ENCODE peak calls at places on chromosome 18, in nine cellular contexts. One of them, this sample, is unnamed.

GRCh38 chr18:25764777-25765176 is 325.6 kb downstream of the SS18 start:
- DNase-seq in nephron progenitor cell: no peak
- DNase-seq in IMR-90: no peak
- DNase-seq in lower leg skin: no peak
- DNase-seq in foreskin fibroblast: no peak
- DNase-seq in WTC11: no peak
- DNase-seq in esophagus muscularis mucosa: no peak
- DNase-seq in suprapubic skin: no peak
- DNase-seq in astrocyte of the spinal cord: no peak
- DNase-seq in this sample: no peak

GRCh38 chr18:3251963-3252277 is 4.3 kb downstream of the MYL12A start:
- DNase-seq in WTC11: no peak
- DNase-seq in IMR-90: peak
- DNase-seq in astrocyte of the spinal cord: no peak
- DNase-seq in foreskin fibroblast: no peak
- DNase-seq in suprapubic skin: no peak
- DNase-seq in lower leg skin: no peak
- DNase-seq in esophagus muscularis mucosa: no peak
- DNase-seq in nephron progenitor cell: no peak
- DNase-seq in this sample: no peak

GRCh38 chr18:22466608-22467390 is 49.1 kb upstream of the CTAGE1 start:
- DNase-seq in lower leg skin: no peak
- DNase-seq in foreskin fibroblast: peak
- DNase-seq in WTC11: no peak
- DNase-seq in nephron progenitor cell: no peak
- DNase-seq in esophagus muscularis mucosa: no peak
- DNase-seq in IMR-90: peak
- DNase-seq in astrocyte of the spinal cord: peak
- DNase-seq in suprapubic skin: no peak
- DNase-seq in this sample: no peak

GRCh38 chr18:44945847-44946490 is 265.3 kb downstream of the SETBP1 start:
- DNase-seq in suprapubic skin: no peak
- DNase-seq in nephron progenitor cell: no peak
- DNase-seq in esophagus muscularis mucosa: no peak
- DNase-seq in WTC11: no peak
- DNase-seq in foreskin fibroblast: no peak
- DNase-seq in astrocyte of the spinal cord: no peak
- DNase-seq in lower leg skin: no peak
- DNase-seq in IMR-90: no peak
- DNase-seq in this sample: no peak

GRCh38 chr18:657311-657997 is at the start of gene TYMS:
- DNase-seq in astrocyte of the spinal cord: peak
- DNase-seq in foreskin fibroblast: peak
- DNase-seq in WTC11: peak
- DNase-seq in IMR-90: peak
- DNase-seq in nephron progenitor cell: peak
- DNase-seq in lower leg skin: no peak
- DNase-seq in suprapubic skin: no peak
- DNase-seq in esophagus muscularis mucosa: no peak
- DNase-seq in this sample: peak

GRCh38 chr18:51191139-51191717 is 6.3 kb downstream of the MEX3C start:
- DNase-seq in WTC11: no peak
- DNase-seq in esophagus muscularis mucosa: no peak
- DNase-seq in IMR-90: no peak
- DNase-seq in astrocyte of the spinal cord: no peak
- DNase-seq in nephron progenitor cell: no peak
- DNase-seq in foreskin fibroblast: no peak
- DNase-seq in suprapubic skin: no peak
- DNase-seq in lower leg skin: no peak
- DNase-seq in this sample: peak

GRCh38 chr18:79606621-79607331 is 72.8 kb upstream of the CTDP1 start:
- DNase-seq in lower leg skin: peak
- DNase-seq in IMR-90: no peak
- DNase-seq in foreskin fibroblast: no peak
- DNase-seq in suprapubic skin: no peak
- DNase-seq in astrocyte of the spinal cord: no peak
- DNase-seq in WTC11: no peak
- DNase-seq in esophagus muscularis mucosa: no peak
- DNase-seq in nephron progenitor cell: no peak
- DNase-seq in this sample: no peak

GRCh38 chr18:11533942-11534496 is 75.4 kb upstream of the SLC35G4 start:
- DNase-seq in foreskin fibroblast: no peak
- DNase-seq in esophagus muscularis mucosa: no peak
- DNase-seq in lower leg skin: no peak
- DNase-seq in WTC11: no peak
- DNase-seq in IMR-90: no peak
- DNase-seq in nephron progenitor cell: no peak
- DNase-seq in suprapubic skin: peak
- DNase-seq in astrocyte of the spinal cord: no peak
- DNase-seq in this sample: no peak

GRCh38 chr18:35467624-35468016 is 30.1 kb downstream of the INO80C start:
- DNase-seq in lower leg skin: no peak
- DNase-seq in IMR-90: no peak
- DNase-seq in foreskin fibroblast: no peak
- DNase-seq in astrocyte of the spinal cord: no peak
- DNase-seq in WTC11: no peak
- DNase-seq in esophagus muscularis mucosa: no peak
- DNase-seq in suprapubic skin: no peak
- DNase-seq in nephron progenitor cell: no peak
- DNase-seq in this sample: no peak

GRCh38 chr18:35582899-35583558 is 1.5 kb downstream of the GALNT1 start:
- DNase-seq in suprapubic skin: no peak
- DNase-seq in lower leg skin: no peak
- DNase-seq in IMR-90: peak
- DNase-seq in WTC11: no peak
- DNase-seq in astrocyte of the spinal cord: peak
- DNase-seq in nephron progenitor cell: peak
- DNase-seq in foreskin fibroblast: peak
- DNase-seq in esophagus muscularis mucosa: no peak
- DNase-seq in this sample: no peak

GRCh38 chr18:23384778-23385736 is 68.0 kb upstream of the RIOK3 start:
- DNase-seq in astrocyte of the spinal cord: no peak
- DNase-seq in WTC11: no peak
- DNase-seq in lower leg skin: peak
- DNase-seq in foreskin fibroblast: no peak
- DNase-seq in IMR-90: no peak
- DNase-seq in suprapubic skin: no peak
- DNase-seq in nephron progenitor cell: no peak
- DNase-seq in esophagus muscularis mucosa: no peak
- DNase-seq in this sample: no peak

GRCh38 chr18:42706618-42707017 is 408.9 kb downstream of the RIT2 start:
- DNase-seq in foreskin fibroblast: no peak
- DNase-seq in WTC11: no peak
- DNase-seq in nephron progenitor cell: peak
- DNase-seq in esophagus muscularis mucosa: no peak
- DNase-seq in astrocyte of the spinal cord: no peak
- DNase-seq in IMR-90: no peak
- DNase-seq in lower leg skin: peak
- DNase-seq in suprapubic skin: peak
- DNase-seq in this sample: no peak

GRCh38 chr18:49944681-49945080 is 131.3 kb upstream of the ACAA2 start:
- DNase-seq in IMR-90: peak
- DNase-seq in nephron progenitor cell: peak
- DNase-seq in astrocyte of the spinal cord: no peak
- DNase-seq in foreskin fibroblast: peak
- DNase-seq in esophagus muscularis mucosa: no peak
- DNase-seq in lower leg skin: peak
- DNase-seq in WTC11: peak
- DNase-seq in suprapubic skin: no peak
- DNase-seq in this sample: no peak

GRCh38 chr18:34357944-34358580 is 133.3 kb upstream of the NOL4 start:
- DNase-seq in esophagus muscularis mucosa: no peak
- DNase-seq in foreskin fibroblast: no peak
- DNase-seq in WTC11: no peak
- DNase-seq in astrocyte of the spinal cord: no peak
- DNase-seq in nephron progenitor cell: no peak
- DNase-seq in lower leg skin: no peak
- DNase-seq in suprapubic skin: no peak
- DNase-seq in IMR-90: no peak
- DNase-seq in this sample: no peak

GRCh38 chr18:48831802-48832201 is 119.0 kb downstream of the SMAD7 start:
- DNase-seq in foreskin fibroblast: no peak
- DNase-seq in nephron progenitor cell: no peak
- DNase-seq in suprapubic skin: peak
- DNase-seq in esophagus muscularis mucosa: no peak
- DNase-seq in WTC11: peak
- DNase-seq in IMR-90: no peak
- DNase-seq in lower leg skin: no peak
- DNase-seq in astrocyte of the spinal cord: no peak
- DNase-seq in this sample: peak
- TF ChIP-seq CTCF in foreskin fibroblast: no peak
- TF ChIP-seq CTCF in nephron progenitor cell: no peak
- TF ChIP-seq CTCF in suprapubic skin: no peak
- TF ChIP-seq CTCF in esophagus muscularis mucosa: no peak
- TF ChIP-seq CTCF in WTC11: no peak
- TF ChIP-seq CTCF in IMR-90: no peak
- TF ChIP-seq CTCF in lower leg skin: no peak
- TF ChIP-seq CTCF in astrocyte of the spinal cord: no peak
- TF ChIP-seq CTCF in this sample: no peak

GRCh38 chr18:31687529-31687928 is 3.1 kb upstream of the B4GALT6 start:
- DNase-seq in astrocyte of the spinal cord: no peak
- DNase-seq in foreskin fibroblast: peak
- DNase-seq in WTC11: no peak
- DNase-seq in IMR-90: no peak
- DNase-seq in esophagus muscularis mucosa: no peak
- DNase-seq in suprapubic skin: no peak
- DNase-seq in lower leg skin: no peak
- DNase-seq in nephron progenitor cell: no peak
- DNase-seq in this sample: no peak
- TF ChIP-seq CTCF in astrocyte of the spinal cord: peak
- TF ChIP-seq CTCF in foreskin fibroblast: no peak
- TF ChIP-seq CTCF in WTC11: no peak
- TF ChIP-seq CTCF in IMR-90: peak
- TF ChIP-seq CTCF in esophagus muscularis mucosa: no peak
- TF ChIP-seq CTCF in suprapubic skin: no peak
- TF ChIP-seq CTCF in lower leg skin: no peak
- TF ChIP-seq CTCF in nephron progenitor cell: peak
- TF ChIP-seq CTCF in this sample: no peak

GRCh38 chr18:55275042-55275897 is 312.7 kb downstream of the TCF4 start:
- DNase-seq in IMR-90: peak
- DNase-seq in suprapubic skin: peak
- DNase-seq in foreskin fibroblast: peak
- DNase-seq in esophagus muscularis mucosa: no peak
- DNase-seq in astrocyte of the spinal cord: peak
- DNase-seq in nephron progenitor cell: no peak
- DNase-seq in lower leg skin: no peak
- DNase-seq in WTC11: no peak
- DNase-seq in this sample: no peak
- TF ChIP-seq CTCF in IMR-90: peak
- TF ChIP-seq CTCF in suprapubic skin: peak
- TF ChIP-seq CTCF in foreskin fibroblast: peak
- TF ChIP-seq CTCF in esophagus muscularis mucosa: no peak
- TF ChIP-seq CTCF in astrocyte of the spinal cord: peak
- TF ChIP-seq CTCF in nephron progenitor cell: peak
- TF ChIP-seq CTCF in lower leg skin: no peak
- TF ChIP-seq CTCF in WTC11: no peak
- TF ChIP-seq CTCF in this sample: no peak

DNA sequence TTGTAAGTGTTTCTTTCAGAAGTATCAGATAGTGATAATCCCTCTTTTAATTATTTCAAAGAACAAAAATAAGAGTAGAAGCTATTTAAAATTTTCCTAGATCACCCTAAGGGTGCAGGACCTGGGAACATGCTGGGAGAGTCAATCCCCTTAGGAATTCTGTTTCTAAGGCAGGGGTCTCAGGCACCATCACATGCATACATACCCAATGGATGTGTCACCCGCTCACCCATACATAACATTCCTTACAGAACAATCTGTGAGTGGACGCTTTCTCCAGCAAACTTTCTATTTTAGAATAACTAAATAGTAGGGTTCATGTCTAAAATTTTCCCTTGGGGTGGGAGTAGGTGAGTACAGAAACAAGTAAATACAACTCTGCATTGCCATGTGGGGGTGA is 8.4 kb downstream of the DSEL start:
- DNase-seq in foreskin fibroblast: no peak
- DNase-seq in IMR-90: no peak
- DNase-seq in lower leg skin: no peak
- DNase-seq in nephron progenitor cell: no peak
- DNase-seq in suprapubic skin: no peak
- DNase-seq in esophagus muscularis mucosa: no peak
- DNase-seq in astrocyte of the spinal cord: no peak
- DNase-seq in WTC11: no peak
- DNase-seq in this sample: no peak
- TF ChIP-seq CTCF in foreskin fibroblast: no peak
- TF ChIP-seq CTCF in IMR-90: no peak
- TF ChIP-seq CTCF in lower leg skin: no peak
- TF ChIP-seq CTCF in nephron progenitor cell: no peak
- TF ChIP-seq CTCF in suprapubic skin: no peak
- TF ChIP-seq CTCF in esophagus muscularis mucosa: no peak
- TF ChIP-seq CTCF in astrocyte of the spinal cord: no peak
- TF ChIP-seq CTCF in WTC11: no peak
- TF ChIP-seq CTCF in this sample: no peak

This sample was measured in natural killer cell.